ENCODE peak calls at places on chromosomes 5 and 9, in ten cellular contexts. One of them, this sample, is unnamed.

GRCh38 chr5:135126688-135127603 is 92.9 kb upstream of the PITX1 start:
- DNase-seq in MM.1S: no peak
- DNase-seq in upper lobe of right lung: no peak
- DNase-seq in body of pancreas: peak; percentile 40
- DNase-seq in PC-9: peak; percentile 44
- DNase-seq in IMR-90: no peak
- DNase-seq in heart right ventricle: no peak
- DNase-seq in brain microvascular endothelial cell: no peak
- DNase-seq in lower leg skin: no peak
- DNase-seq in K562: no peak
- DNase-seq in this sample: peak; percentile 37

GRCh38 chr5:169296456-169297220 is 4.3 kb downstream of the SLIT3 start:
- DNase-seq in MM.1S: no peak
- DNase-seq in upper lobe of right lung: no peak
- DNase-seq in body of pancreas: peak; percentile 12
- DNase-seq in PC-9: no peak
- DNase-seq in IMR-90: no peak
- DNase-seq in heart right ventricle: no peak
- DNase-seq in brain microvascular endothelial cell: no peak
- DNase-seq in lower leg skin: no peak
- DNase-seq in K562: no peak
- DNase-seq in this sample: no peak

GRCh38 chr5:178483620-178484019 is 106.6 kb downstream of the COL23A1 start:
- DNase-seq in MM.1S: peak; percentile 26
- DNase-seq in upper lobe of right lung: no peak
- DNase-seq in body of pancreas: peak; percentile 20
- DNase-seq in PC-9: no peak
- DNase-seq in IMR-90: no peak
- DNase-seq in heart right ventricle: peak; percentile 29
- DNase-seq in brain microvascular endothelial cell: no peak
- DNase-seq in lower leg skin: no peak
- DNase-seq in K562: no peak
- DNase-seq in this sample: no peak

GRCh38 chr9:116566677-116567488 is 120.2 kb upstream of the TRIM32 start:
- DNase-seq in MM.1S: no peak
- DNase-seq in upper lobe of right lung: no peak
- DNase-seq in body of pancreas: peak; percentile 61
- DNase-seq in PC-9: no peak
- DNase-seq in IMR-90: peak; percentile 63
- DNase-seq in heart right ventricle: no peak
- DNase-seq in brain microvascular endothelial cell: no peak
- DNase-seq in lower leg skin: no peak
- DNase-seq in K562: peak; percentile 33
- DNase-seq in this sample: peak; percentile 67

GRCh38 chr9:3875371-3876132 is 349.8 kb upstream of the RFX3 start:
- DNase-seq in MM.1S: peak; percentile 42
- DNase-seq in upper lobe of right lung: no peak
- DNase-seq in body of pancreas: no peak
- DNase-seq in PC-9: peak; percentile 14
- DNase-seq in IMR-90: peak; percentile 95
- DNase-seq in heart right ventricle: no peak
- DNase-seq in brain microvascular endothelial cell: peak; percentile 92
- DNase-seq in lower leg skin: no peak
- DNase-seq in K562: no peak
- DNase-seq in this sample: peak; percentile 88

GRCh38 chr9:128936171-128936865 is 11.1 kb downstream of the DOLK start:
- DNase-seq in MM.1S: no peak
- DNase-seq in upper lobe of right lung: no peak
- DNase-seq in body of pancreas: no peak
- DNase-seq in PC-9: no peak
- DNase-seq in IMR-90: no peak
- DNase-seq in heart right ventricle: no peak
- DNase-seq in brain microvascular endothelial cell: no peak
- DNase-seq in lower leg skin: no peak
- DNase-seq in K562: no peak
- DNase-seq in this sample: no peak

GRCh38 chr9:77166193-77166592 is 11.1 kb upstream of the VPS13A start:
- DNase-seq in MM.1S: no peak
- DNase-seq in upper lobe of right lung: no peak
- DNase-seq in body of pancreas: no peak
- DNase-seq in PC-9: no peak
- DNase-seq in IMR-90: no peak
- DNase-seq in heart right ventricle: no peak
- DNase-seq in brain microvascular endothelial cell: no peak
- DNase-seq in lower leg skin: no peak
- DNase-seq in K562: no peak
- DNase-seq in this sample: no peak

GRCh38 chr5:156423597-156423996 is 96.6 kb downstream of the SGCD start:
- DNase-seq in MM.1S: no peak
- DNase-seq in upper lobe of right lung: no peak
- DNase-seq in body of pancreas: no peak
- DNase-seq in PC-9: no peak
- DNase-seq in IMR-90: no peak
- DNase-seq in heart right ventricle: no peak
- DNase-seq in brain microvascular endothelial cell: no peak
- DNase-seq in lower leg skin: no peak
- DNase-seq in K562: no peak
- DNase-seq in this sample: no peak

GRCh38 chr9:83281306-83282255 is 218.6 kb upstream of the RASEF start:
- DNase-seq in MM.1S: no peak
- DNase-seq in upper lobe of right lung: no peak
- DNase-seq in body of pancreas: peak; percentile 66
- DNase-seq in PC-9: no peak
- DNase-seq in IMR-90: no peak
- DNase-seq in heart right ventricle: peak; percentile 56
- DNase-seq in brain microvascular endothelial cell: peak; percentile 30
- DNase-seq in lower leg skin: no peak
- DNase-seq in K562: no peak
- DNase-seq in this sample: peak; percentile 85

GRCh38 chr9:77697238-77697984 is 49.3 kb upstream of the GNA14 start:
- DNase-seq in MM.1S: no peak
- DNase-seq in upper lobe of right lung: no peak
- DNase-seq in body of pancreas: no peak
- DNase-seq in PC-9: no peak
- DNase-seq in IMR-90: no peak
- DNase-seq in heart right ventricle: no peak
- DNase-seq in brain microvascular endothelial cell: no peak
- DNase-seq in lower leg skin: no peak
- DNase-seq in K562: no peak
- DNase-seq in this sample: no peak

GRCh38 chr5:115435776-115436712 is 108.5 kb downstream of the FEM1C start:
- DNase-seq in MM.1S: peak; percentile 80
- DNase-seq in upper lobe of right lung: no peak
- DNase-seq in body of pancreas: no peak
- DNase-seq in PC-9: no peak
- DNase-seq in IMR-90: peak; percentile 50
- DNase-seq in heart right ventricle: no peak
- DNase-seq in brain microvascular endothelial cell: no peak
- DNase-seq in lower leg skin: no peak
- DNase-seq in K562: no peak
- DNase-seq in this sample: no peak

GRCh38 chr5:59724482-59725392 is 168.8 kb downstream of the PDE4D start:
- DNase-seq in MM.1S: peak; percentile 60
- DNase-seq in upper lobe of right lung: no peak
- DNase-seq in body of pancreas: peak; percentile 24
- DNase-seq in PC-9: peak; percentile 9
- DNase-seq in IMR-90: peak; percentile 36
- DNase-seq in heart right ventricle: no peak
- DNase-seq in brain microvascular endothelial cell: peak; percentile 34
- DNase-seq in lower leg skin: no peak
- DNase-seq in K562: peak; percentile 39
- DNase-seq in this sample: no peak

GRCh38 chr5:124744170-124744911 is 2.1 kb downstream of the ZNF608 start:
- DNase-seq in MM.1S: no peak
- DNase-seq in upper lobe of right lung: peak; percentile 78
- DNase-seq in body of pancreas: peak; percentile 79
- DNase-seq in PC-9: no peak
- DNase-seq in IMR-90: peak; percentile 27
- DNase-seq in heart right ventricle: peak; percentile 64
- DNase-seq in brain microvascular endothelial cell: no peak
- DNase-seq in lower leg skin: no peak
- DNase-seq in K562: no peak
- DNase-seq in this sample: no peak

GRCh38 chr9:81894891-81895290 is 33.3 kb upstream of the SPATA31D4 start:
- DNase-seq in MM.1S: no peak
- DNase-seq in upper lobe of right lung: no peak
- DNase-seq in body of pancreas: no peak
- DNase-seq in PC-9: no peak
- DNase-seq in IMR-90: peak; percentile 30
- DNase-seq in heart right ventricle: no peak
- DNase-seq in brain microvascular endothelial cell: no peak
- DNase-seq in lower leg skin: no peak
- DNase-seq in K562: no peak
- DNase-seq in this sample: no peak

GRCh38 chr5:150137168-150137957 is 18.3 kb downstream of the PDGFRB start:
- DNase-seq in MM.1S: no peak
- DNase-seq in upper lobe of right lung: no peak
- DNase-seq in body of pancreas: no peak
- DNase-seq in PC-9: no peak
- DNase-seq in IMR-90: peak; percentile 70
- DNase-seq in heart right ventricle: no peak
- DNase-seq in brain microvascular endothelial cell: peak; percentile 60
- DNase-seq in lower leg skin: no peak
- DNase-seq in K562: no peak
- DNase-seq in this sample: no peak

GRCh38 chr9:35538361-35539234 is 48.7 kb downstream of the RUSC2 start:
- DNase-seq in MM.1S: no peak
- DNase-seq in upper lobe of right lung: peak; percentile 83
- DNase-seq in body of pancreas: peak; percentile 39
- DNase-seq in PC-9: no peak
- DNase-seq in IMR-90: peak; percentile 82
- DNase-seq in heart right ventricle: peak; percentile 78
- DNase-seq in brain microvascular endothelial cell: peak; percentile 61
- DNase-seq in lower leg skin: no peak
- DNase-seq in K562: no peak
- DNase-seq in this sample: no peak

GRCh38 chr5:163478126-163478981 is 17.9 kb downstream of the HMMR start:
- DNase-seq in MM.1S: no peak
- DNase-seq in upper lobe of right lung: no peak
- DNase-seq in body of pancreas: no peak
- DNase-seq in PC-9: no peak
- DNase-seq in IMR-90: peak; percentile 28
- DNase-seq in heart right ventricle: no peak
- DNase-seq in brain microvascular endothelial cell: no peak
- DNase-seq in lower leg skin: no peak
- DNase-seq in K562: no peak
- DNase-seq in this sample: peak; percentile 10

DNA sequence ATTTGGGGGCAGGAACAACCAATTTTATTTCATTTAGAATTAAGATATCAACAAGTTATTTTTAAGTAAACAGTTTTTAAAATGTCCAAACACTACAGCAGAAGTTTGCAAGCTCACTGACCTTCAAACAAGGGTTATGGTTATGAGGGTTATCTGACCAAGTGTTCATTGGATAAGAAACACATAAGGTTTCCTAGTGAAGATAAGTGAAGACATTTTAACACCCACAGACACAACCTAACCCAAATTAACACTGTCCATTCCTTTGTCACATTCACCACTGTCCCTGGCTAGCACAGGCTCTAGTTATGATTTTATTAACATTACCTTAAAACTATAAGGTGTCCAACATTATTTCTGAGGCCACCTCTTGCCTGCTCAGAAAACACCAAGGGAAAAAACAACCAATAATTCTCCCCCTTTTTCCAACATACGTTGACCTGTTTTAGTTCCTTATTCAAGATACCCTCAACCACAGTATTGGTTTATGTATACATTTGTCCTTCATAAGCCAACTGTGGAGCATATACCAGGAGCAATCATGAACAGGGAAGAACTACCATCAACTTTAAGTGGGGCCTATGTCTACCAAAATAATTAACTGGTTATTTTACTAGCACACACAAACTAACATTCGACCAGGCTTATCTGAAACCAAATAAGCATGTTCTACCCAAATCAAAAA is 4.0 kb downstream of the ETF1 start:
- DNase-seq in MM.1S: no peak
- DNase-seq in upper lobe of right lung: no peak
- DNase-seq in body of pancreas: no peak
- DNase-seq in PC-9: no peak
- DNase-seq in IMR-90: no peak
- DNase-seq in heart right ventricle: no peak
- DNase-seq in brain microvascular endothelial cell: no peak
- DNase-seq in lower leg skin: no peak
- DNase-seq in K562: peak; percentile 52
- DNase-seq in this sample: no peak
- H3K4me3 ChIP-seq in MM.1S: no peak overlapping the region
- H3K4me3 ChIP-seq in upper lobe of right lung: no peak overlapping the region
- H3K4me3 ChIP-seq in body of pancreas: no peak overlapping the region
- H3K4me3 ChIP-seq in PC-9: no peak overlapping the region
- H3K4me3 ChIP-seq in IMR-90: no peak overlapping the region
- H3K4me3 ChIP-seq in heart right ventricle: no peak overlapping the region
- H3K4me3 ChIP-seq in brain microvascular endothelial cell: no peak overlapping the region
- H3K4me3 ChIP-seq in lower leg skin: no peak overlapping the region
- H3K4me3 ChIP-seq in K562: peak overlapping the region; percentile 2
- H3K4me3 ChIP-seq in this sample: no peak overlapping the region

GRCh38 chr5:399296-400281 is 43.4 kb upstream of the EXOC3 start:
- DNase-seq in MM.1S: peak; percentile 24
- DNase-seq in upper lobe of right lung: peak; percentile 93
- DNase-seq in body of pancreas: peak; percentile 76
- DNase-seq in PC-9: peak; percentile 91
- DNase-seq in IMR-90: peak; percentile 98
- DNase-seq in heart right ventricle: peak; percentile 82
- DNase-seq in brain microvascular endothelial cell: peak; percentile 93
- DNase-seq in lower leg skin: peak; percentile 69
- DNase-seq in K562: no peak
- DNase-seq in this sample: peak; percentile 15
- H3K4me3 ChIP-seq in MM.1S: no peak overlapping the region
- H3K4me3 ChIP-seq in upper lobe of right lung: peak overlapping the region; percentile 33
- H3K4me3 ChIP-seq in body of pancreas: no peak overlapping the region
- H3K4me3 ChIP-seq in PC-9: no peak overlapping the region
- H3K4me3 ChIP-seq in IMR-90: no peak overlapping the region
- H3K4me3 ChIP-seq in heart right ventricle: peak overlapping the region; percentile 40
- H3K4me3 ChIP-seq in brain microvascular endothelial cell: peak overlapping the region; percentile 27
- H3K4me3 ChIP-seq in lower leg skin: no peak overlapping the region
- H3K4me3 ChIP-seq in K562: no peak overlapping the region
- H3K4me3 ChIP-seq in this sample: peak overlapping the region; percentile 32

DNA sequence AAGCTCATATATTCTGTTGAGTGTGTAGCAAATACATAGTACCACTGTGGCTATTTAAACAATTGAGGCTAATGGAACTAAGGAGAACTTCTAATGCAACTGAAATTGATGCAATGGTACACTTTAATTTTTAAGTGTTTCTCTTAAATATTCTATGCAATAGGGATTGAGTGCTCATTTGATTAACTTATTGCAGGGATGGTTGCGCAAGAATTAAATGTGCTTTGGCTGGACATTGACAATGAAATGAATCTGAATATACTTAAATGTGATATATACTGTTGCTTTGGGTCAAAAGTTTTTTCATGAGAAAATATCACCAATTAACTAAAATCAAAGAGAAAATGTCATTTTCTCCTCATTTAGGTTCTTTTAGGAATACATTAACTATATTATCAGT is 227.1 kb downstream of the ARL15 start:
- DNase-seq in MM.1S: no peak
- DNase-seq in upper lobe of right lung: no peak
- DNase-seq in body of pancreas: no peak
- DNase-seq in PC-9: no peak
- DNase-seq in IMR-90: no peak
- DNase-seq in heart right ventricle: no peak
- DNase-seq in brain microvascular endothelial cell: no peak
- DNase-seq in lower leg skin: no peak
- DNase-seq in K562: no peak
- DNase-seq in this sample: no peak
- H3K4me3 ChIP-seq in MM.1S: no peak overlapping the region
- H3K4me3 ChIP-seq in upper lobe of right lung: no peak overlapping the region
- H3K4me3 ChIP-seq in body of pancreas: no peak overlapping the region
- H3K4me3 ChIP-seq in PC-9: no peak overlapping the region
- H3K4me3 ChIP-seq in IMR-90: no peak overlapping the region
- H3K4me3 ChIP-seq in heart right ventricle: no peak overlapping the region
- H3K4me3 ChIP-seq in brain microvascular endothelial cell: no peak overlapping the region
- H3K4me3 ChIP-seq in lower leg skin: no peak overlapping the region
- H3K4me3 ChIP-seq in K562: no peak overlapping the region
- H3K4me3 ChIP-seq in this sample: no peak overlapping the region

GRCh38 chr5:175885813-175886212 is 14.4 kb downstream of the CPLX2 start:
- DNase-seq in MM.1S: no peak
- DNase-seq in upper lobe of right lung: no peak
- DNase-seq in body of pancreas: no peak
- DNase-seq in PC-9: no peak
- DNase-seq in IMR-90: no peak
- DNase-seq in heart right ventricle: no peak
- DNase-seq in brain microvascular endothelial cell: no peak
- DNase-seq in lower leg skin: no peak
- DNase-seq in K562: no peak
- DNase-seq in this sample: no peak
- H3K4me3 ChIP-seq in MM.1S: no peak overlapping the region
- H3K4me3 ChIP-seq in upper lobe of right lung: no peak overlapping the region
- H3K4me3 ChIP-seq in body of pancreas: no peak overlapping the region
- H3K4me3 ChIP-seq in PC-9: no peak overlapping the region
- H3K4me3 ChIP-seq in IMR-90: no peak overlapping the region
- H3K4me3 ChIP-seq in heart right ventricle: no peak overlapping the region
- H3K4me3 ChIP-seq in brain microvascular endothelial cell: no peak overlapping the region
- H3K4me3 ChIP-seq in lower leg skin: no peak overlapping the region
- H3K4me3 ChIP-seq in K562: no peak overlapping the region
- H3K4me3 ChIP-seq in this sample: no peak overlapping the region